ENCODE peak calls at places on chromosomes 13 and 19, in five cellular contexts. P is bronchial epithelial cell, M is foreskin fibroblast, S is AG04450, B is fibroblast of villous mesenchyme. U is an unnamed sample.

GRCh38 chr19:43526884-43527859 is at the start of gene ETHE1:
- DNase-seq in P (peak; percentile 56), M (peak; percentile 91), S (no peak), B (peak; percentile 54), U (peak; percentile 50)

GRCh38 chr13:66492479-66492878 is 737.7 kb downstream of the PCDH9 start:
- DNase-seq in P (peak; percentile 24), M (no peak), S (no peak), B (no peak), U (no peak)

GRCh38 chr13:48201044-48201443 is 32.0 kb upstream of the ITM2B start:
- DNase-seq in P (peak; percentile 18), M (no peak), S (no peak), B (no peak), U (no peak)

GRCh38 chr13:24863748-24864540 is 100.0 kb downstream of the RNF17 start:
- DNase-seq in P (no peak), M (no peak), S (no peak), B (no peak), U (no peak)

GRCh38 chr19:28213476-28214082 is 999.4 kb downstream of the UQCRFS1 start:
- DNase-seq in P (no peak), M (no peak), S (no peak), B (no peak), U (no peak)

GRCh38 chr13:27973291-27973690 is 4.2 kb upstream of the CDX2 start:
- DNase-seq in P (no peak), M (no peak), S (no peak), B (no peak), U (no peak)

GRCh38 chr13:73107459-73107858 is 48.7 kb downstream of the KLF5 start:
- DNase-seq in P (no peak), M (no peak), S (no peak), B (no peak), U (no peak)

GRCh38 chr19:35756373-35757230 is at the start of gene HSPB6:
- DNase-seq in P (no peak), M (peak; percentile 93), S (no peak), B (peak; percentile 56), U (peak; percentile 82)

GRCh38 chr13:33639158-33639557 is 178.8 kb upstream of the RFC3 start:
- DNase-seq in P (peak; percentile 30), M (peak; percentile 95), S (peak; percentile 34), B (peak; percentile 98), U (peak; percentile 92)

GRCh38 chr13:99425485-99426341 is 75.6 kb upstream of the TM9SF2 start:
- DNase-seq in P (no peak), M (no peak), S (no peak), B (no peak), U (no peak)

GRCh38 chr13:47433461-47434005 is 536.7 kb upstream of the HTR2A start:
- DNase-seq in P (no peak), M (peak; percentile 63), S (no peak), B (no peak), U (peak; percentile 10)

GRCh38 chr13:98456423-98456845 is 120.5 kb downstream of the STK24 start:
- DNase-seq in P (no peak), M (no peak), S (no peak), B (no peak), U (no peak)

GRCh38 chr19:6204212-6204611 is 68.7 kb downstream of the ACSBG2 start:
- DNase-seq in P (no peak), M (no peak), S (no peak), B (peak; percentile 51), U (peak; percentile 45)

GRCh38 chr19:54081032-54081431 is at the start of gene TARM1:
- DNase-seq in P (no peak), M (no peak), S (no peak), B (no peak), U (no peak)

GRCh38 chr19:6086081-6086858 is 24.0 kb downstream of the RFX2 start:
- DNase-seq in P (peak; percentile 89), M (peak; percentile 63), S (no peak), B (no peak), U (peak; percentile 78)

GRCh38 chr19:55353803-55354697 is 469 bp downstream of the COX6B2 start:
- DNase-seq in P (peak; percentile 40), M (peak; percentile 68), S (no peak), B (peak; percentile 47), U (peak; percentile 41)

GRCh38 chr19:46704379-46705076 is 12.4 kb downstream of the PRKD2 start:
- DNase-seq in P (peak; percentile 24), M (peak; percentile 54), S (no peak), B (peak; percentile 36), U (peak; percentile 55)

GRCh38 chr13:80100636-80101035 is 240.3 kb downstream of the SPRY2 start:
- DNase-seq in P (no peak), M (peak; percentile 80), S (no peak), B (peak; percentile 39), U (peak; percentile 29)

GRCh38 chr19:30719189-30719990 is 347.2 kb downstream of the ZNF536 start:
- DNase-seq in P (no peak), M (peak; percentile 52), S (no peak), B (peak; percentile 15), U (peak; percentile 13)

GRCh38 chr19:22422220-22422619 is at the start of gene ZNF98:
- DNase-seq in P (no peak), M (no peak), S (no peak), B (no peak), U (peak; percentile 0)

GRCh38 chr19:29429021-29429420 is 96.8 kb upstream of the VSTM2B start:
- DNase-seq in P (no peak), M (no peak), S (no peak), B (no peak), U (no peak)

GRCh38 chr13:34749046-34749445 is 193.0 kb upstream of the NBEA start:
- DNase-seq in P (peak; percentile 43), M (no peak), S (no peak), B (no peak), U (no peak)

GRCh38 chr13:51230473-51231105 is 8.4 kb downstream of the FAM124A start:
- DNase-seq in P (no peak), M (peak; percentile 70), S (no peak), B (peak; percentile 83), U (peak; percentile 74)

GRCh38 chr13:40664100-40665060 is 2.1 kb downstream of the FOXO1 start:
- DNase-seq in P (no peak), M (peak; percentile 64), S (no peak), B (peak; percentile 53), U (peak; percentile 55)

GRCh38 chr13:50610238-50610637 is 233.3 kb downstream of the DLEU7 start:
- DNase-seq in P (no peak), M (no peak), S (no peak), B (no peak), U (no peak)

GRCh38 chr13:46124531-46124966 is 19.7 kb upstream of the CPB2 start:
- DNase-seq in P (no peak), M (no peak), S (no peak), B (no peak), U (no peak)

DNA sequence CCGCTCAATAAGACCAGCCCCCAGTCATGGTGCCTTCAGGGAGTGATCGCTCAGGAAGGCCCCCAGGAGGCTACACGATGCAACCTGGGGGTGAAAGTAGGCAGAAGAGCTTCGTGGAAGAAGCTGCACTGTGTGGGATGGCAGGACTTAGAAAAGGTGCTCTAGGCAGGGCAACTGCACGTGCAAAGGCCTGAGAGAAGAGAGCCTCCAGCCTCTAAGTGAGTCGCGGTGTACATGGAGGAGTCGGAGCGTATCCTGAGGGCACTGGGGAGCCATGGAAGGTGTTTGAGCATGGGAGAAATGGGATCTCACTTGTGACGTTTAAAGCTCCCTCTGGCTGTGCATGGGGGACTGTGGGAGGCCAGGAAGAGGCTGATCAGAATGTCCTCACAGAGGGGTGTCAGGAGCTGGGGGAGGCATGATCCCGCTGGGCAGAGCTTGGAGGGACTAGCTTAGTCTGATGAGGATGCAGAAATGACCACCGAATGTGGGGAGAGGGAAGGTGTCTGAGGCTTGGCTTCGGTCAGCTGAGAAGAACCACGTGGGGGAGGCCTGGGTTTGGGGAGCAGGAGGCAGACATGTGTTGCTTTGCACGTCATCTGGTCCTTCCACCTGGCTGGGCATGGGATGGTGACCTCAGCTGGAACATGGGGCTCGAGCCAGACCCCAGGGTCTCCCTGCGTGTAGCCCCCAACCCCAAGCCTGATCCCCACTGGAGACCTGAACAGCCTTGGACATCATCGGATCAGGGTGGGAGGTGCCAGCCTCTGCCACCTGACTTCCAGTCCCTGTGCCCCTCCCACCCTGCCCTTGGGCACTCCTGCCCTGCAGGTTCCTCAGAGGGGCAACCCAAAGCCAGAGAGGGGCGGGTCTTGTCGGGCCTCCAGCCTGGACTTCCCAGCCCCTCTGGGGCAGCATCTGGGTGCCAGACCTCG is 1.1 kb downstream of the APC2 start:
- DNase-seq in P (no peak), M (no peak), S (no peak), B (no peak), U (no peak)
- TF ChIP-seq CTCF in P (no peak), M (no peak), S (no peak), B (no peak), U (no peak)

DNA sequence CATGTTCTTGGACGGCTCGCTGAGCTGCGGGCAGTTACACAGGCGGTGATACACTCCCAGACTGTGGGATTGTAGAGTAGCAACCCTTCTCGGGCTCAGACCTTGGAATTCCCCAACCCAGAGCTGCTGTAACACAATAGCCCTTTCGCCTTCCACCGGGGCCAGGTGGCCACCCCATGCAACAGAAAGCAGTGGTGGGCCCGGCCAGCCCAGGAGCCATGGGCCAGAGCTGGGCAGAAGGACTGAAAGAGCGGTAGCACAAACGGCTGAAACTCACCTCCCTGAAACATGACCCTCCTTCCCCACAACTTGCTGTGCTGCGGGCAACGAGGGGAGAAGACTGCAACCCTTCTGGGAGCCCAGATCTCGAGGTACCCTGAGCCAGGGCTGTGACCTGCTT is 429.0 kb downstream of the SLITRK1 start:
- DNase-seq in P (no peak), M (no peak), S (no peak), B (no peak), U (no peak)
- H3K4me3 ChIP-seq in P (no peak overlapping the region), M (no peak overlapping the region), S (no peak overlapping the region), B (no peak overlapping the region), U (no peak overlapping the region)

DNA sequence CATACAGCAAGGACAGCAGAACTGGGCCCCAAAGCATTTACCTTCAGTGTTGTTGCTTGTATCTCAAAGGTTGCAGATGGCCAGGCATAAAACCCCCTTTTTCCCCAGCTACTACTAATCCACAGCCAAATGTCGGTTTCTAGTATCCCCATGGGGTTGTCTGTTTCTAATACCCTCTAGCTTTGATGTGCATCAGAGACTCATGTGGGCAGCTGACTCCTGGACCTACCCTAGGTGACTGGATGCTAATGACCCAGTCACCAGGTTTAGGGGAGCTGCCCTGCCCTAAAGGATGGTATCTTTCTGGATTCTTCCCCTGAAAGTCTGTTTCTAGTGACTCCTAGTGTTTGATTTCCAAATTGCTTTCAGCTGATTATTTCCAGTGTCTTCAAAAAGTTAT is 23.9 kb downstream of the TJP3 start:
- DNase-seq in P (no peak), M (no peak), S (no peak), B (no peak), U (no peak)
- TF ChIP-seq CTCF in P (no peak), M (no peak), S (no peak), B (no peak), U (no peak)

GRCh38 chr19:44820648-44821609 is 12.0 kb downstream of the BCAM start:
- DNase-seq in P (no peak), M (no peak), S (no peak), B (no peak), U (peak; percentile 33)
- H3K4me3 ChIP-seq in P (no peak overlapping the region), M (no peak overlapping the region), S (no peak overlapping the region), B (no peak overlapping the region), U (no peak overlapping the region)

GRCh38 chr13:55230570-55230908 is 1910.2 kb upstream of the PRR20A start:
- DNase-seq in P (no peak), M (no peak), S (no peak), B (no peak), U (no peak)
- TF ChIP-seq CTCF in P (no peak), M (no peak), S (no peak), B (no peak), U (no peak)

GRCh38 chr13:21060827-21061076 is 634 bp downstream of the LATS2 start:
- DNase-seq in P (no peak), M (no peak), S (no peak), B (no peak), U (no peak)
- H3K4me3 ChIP-seq in P (peak overlapping the region; percentile 94), M (peak overlapping the region; percentile 84), S (peak overlapping the region; percentile 77), B (peak overlapping the region; percentile 85), U (peak overlapping the region; percentile 76)

GRCh38 chr13:102197193-102197592 is 204.7 kb downstream of the FGF14 start:
- DNase-seq in P (peak; percentile 47), M (peak; percentile 67), S (no peak), B (no peak), U (no peak)
- TF ChIP-seq CTCF in P (peak; percentile 60), M (peak; percentile 14), S (peak; percentile 27), B (peak; percentile 29), U (no peak)